ENCODE peak calls at places on chromosomes 16 and 17, in six cellular contexts. R is upper lobe of left lung, A is neural progenitor cell, G is tibial artery, L is endodermal cell, J is transverse colon. T is an unnamed sample.
A peak's percentile ranks its signal among the peaks of the same experiment; 100 is the strongest.

GRCh38 chr16:3007957-3008748 is 4.6 kb upstream of the CLDN9 start:
- DNase-seq in L (peak; percentile 96), J (no peak), G (no peak), R (peak; percentile 74), A (peak; percentile 59), T (peak; percentile 11)

GRCh38 chr17:80765241-80766022 is 220.8 kb downstream of the RPTOR start:
- DNase-seq in R (no peak), J (no peak), G (no peak), L (peak; percentile 46), A (no peak), T (no peak)

GRCh38 chr17:65145743-65146142 is 8.6 kb downstream of the RGS9 start:
- DNase-seq in R (no peak), J (no peak), L (no peak), A (no peak), G (no peak), T (no peak)

GRCh38 chr16:81175325-81175891 is 63.1 kb upstream of the BCO1 start:
- DNase-seq in J (no peak), G (no peak), A (no peak), R (no peak), L (no peak), T (no peak)

GRCh38 chr17:64773836-64774761 is 112.0 kb upstream of the SMURF2 start:
- DNase-seq in J (peak; percentile 90), R (peak; percentile 88), G (no peak), A (peak; percentile 71), L (peak; percentile 99), T (no peak)

GRCh38 chr17:81898029-81898866 is 3.8 kb upstream of the NPB start:
- DNase-seq in G (no peak), R (no peak), L (no peak), A (no peak), J (no peak), T (no peak)

GRCh38 chr17:40364121-40364861 is at the start of gene GJD3:
- DNase-seq in J (no peak), A (peak; percentile 57), R (no peak), G (no peak), L (peak; percentile 85), T (no peak)

GRCh38 chr17:48478224-48479013 is 48.4 kb upstream of the SKAP1 start:
- DNase-seq in R (no peak), L (no peak), A (no peak), G (no peak), J (no peak), T (no peak)

GRCh38 chr17:50056961-50057330 is 1.0 kb downstream of the ITGA3 start:
- DNase-seq in A (peak; percentile 49), J (peak; percentile 69), G (no peak), L (peak; percentile 85), R (peak; percentile 53), T (no peak)

GRCh38 chr17:31488982-31489294 is 97.5 kb downstream of the RAB11FIP4 start:
- DNase-seq in J (no peak), A (no peak), R (no peak), G (no peak), L (peak; percentile 80), T (no peak)

GRCh38 chr17:17429222-17429621 is 47.6 kb upstream of the MED9 start:
- DNase-seq in L (no peak), A (no peak), J (no peak), G (no peak), R (no peak), T (no peak)

GRCh38 chr16:3004781-3005284 is 7.9 kb upstream of the CLDN9 start:
- DNase-seq in J (peak; percentile 70), L (peak; percentile 83), A (peak; percentile 38), R (peak; percentile 82), G (no peak), T (no peak)

GRCh38 chr17:7846063-7846735 is 8.7 kb upstream of the TMEM88 start:
- DNase-seq in A (no peak), J (no peak), L (peak; percentile 40), R (no peak), G (no peak), T (no peak)

GRCh38 chr16:65846210-65846602 is 520.3 kb upstream of the CDH5 start:
- DNase-seq in G (no peak), L (no peak), J (no peak), R (no peak), A (no peak), T (no peak)

GRCh38 chr16:86117235-86117634 is 218.3 kb downstream of the IRF8 start:
- DNase-seq in A (no peak), G (no peak), R (no peak), J (no peak), L (no peak), T (no peak)

GRCh38 chr16:23803591-23804123 is 32.1 kb upstream of the PRKCB start:
- DNase-seq in R (peak; percentile 75), G (peak; percentile 48), J (peak; percentile 82), A (peak; percentile 81), L (peak; percentile 89), T (peak; percentile 53)

GRCh38 chr17:66763056-66763455 is 71.9 kb upstream of the CACNG5 start:
- DNase-seq in L (no peak), A (no peak), G (no peak), J (no peak), R (no peak), T (no peak)

GRCh38 chr16:82184213-82184612 is 14.2 kb upstream of the MPHOSPH6 start:
- DNase-seq in J (no peak), R (no peak), A (no peak), G (no peak), L (no peak), T (no peak)

GRCh38 chr17:81173354-81173753 is 7.3 kb upstream of the AATK start:
- DNase-seq in J (no peak), G (no peak), A (no peak), L (no peak), R (no peak), T (no peak)

GRCh38 chr17:1040216-1040600 is 43.3 kb downstream of the TIMM22 start:
- DNase-seq in L (no peak), G (no peak), A (no peak), R (no peak), J (no peak), T (no peak)
- H3K4me1 ChIP-seq in L (no peaks in the 10 kb centered on the region), G (peaks cover 42% of the 10 kb centered on the region), A (peaks cover 24% of the 10 kb centered on the region), R (peaks cover 45% of the 10 kb centered on the region), J (peaks cover 25% of the 10 kb centered on the region), T (no peaks in the 10 kb centered on the region)

GRCh38 chr16:6076631-6077030 is 979.0 kb upstream of the EEF2KMT start:
- DNase-seq in A (no peak), R (no peak), L (no peak), G (no peak), J (no peak), T (no peak)

DNA sequence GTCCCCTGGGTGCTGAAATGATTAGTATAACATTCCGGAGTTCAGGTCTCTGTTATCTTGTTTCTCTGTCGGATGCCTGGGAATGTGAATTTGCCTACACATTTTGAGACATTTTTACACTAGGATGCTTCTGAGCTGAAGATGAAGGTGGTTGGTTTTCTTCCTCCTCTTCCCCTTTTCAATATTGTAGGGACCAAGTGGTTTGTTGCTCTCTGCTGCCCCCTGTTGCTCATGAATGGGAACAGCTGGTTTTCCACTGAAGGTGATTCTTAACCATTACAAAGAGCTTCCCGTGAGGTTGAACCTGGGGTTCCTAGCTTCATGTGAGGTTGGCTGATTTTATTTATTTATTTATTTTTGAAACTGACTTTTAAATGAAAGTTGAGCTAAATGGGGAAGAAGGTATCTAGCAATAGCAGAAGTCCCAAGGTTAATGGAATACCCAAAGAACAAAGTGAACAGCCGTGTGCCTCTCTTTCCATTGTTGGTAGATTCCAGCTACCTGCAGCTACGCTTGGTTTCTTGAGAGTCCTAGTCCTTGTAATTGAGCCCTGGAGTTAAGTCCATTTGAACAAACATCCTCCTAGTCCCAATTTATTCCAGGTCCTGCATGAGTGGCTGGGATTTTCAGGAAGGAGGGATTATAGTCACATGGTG is 983.9 kb upstream of the EEF2KMT start:
- DNase-seq in J (peak; percentile 37), L (peak; percentile 88), A (peak; percentile 59), G (no peak), R (no peak), T (no peak)
- H3K4me1 ChIP-seq in J (no peaks in the 10 kb centered on the region), L (no peaks in the 10 kb centered on the region), A (no peaks in the 10 kb centered on the region), G (no peaks in the 10 kb centered on the region), R (no peaks in the 10 kb centered on the region), T (no peaks in the 10 kb centered on the region)

DNA sequence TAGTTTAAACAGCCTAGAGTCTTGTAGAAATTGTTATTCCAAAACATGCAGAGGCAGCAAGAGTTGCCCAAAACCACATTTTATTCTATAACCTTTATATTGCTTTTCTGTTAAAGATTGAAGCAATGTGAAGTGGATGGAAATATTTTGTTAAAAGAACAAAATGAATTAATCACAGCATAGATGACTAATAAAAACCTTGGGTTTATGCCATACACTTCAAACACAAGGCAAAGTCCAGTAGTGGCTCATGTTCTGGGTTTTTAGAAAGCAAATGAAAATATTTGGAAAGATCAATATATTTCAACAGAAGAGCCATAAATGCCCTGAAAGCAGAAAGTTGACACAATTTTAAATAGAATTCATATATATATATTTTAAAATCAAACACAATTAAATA is 36.7 kb upstream of the ULK2 start:
- DNase-seq in J (no peak), R (no peak), G (no peak), L (no peak), A (no peak), T (no peak)
- H3K4me1 ChIP-seq in J (peaks cover 10% of the 10 kb centered on the region), R (peaks cover 7% of the 10 kb centered on the region), G (no peaks in the 10 kb centered on the region), L (no peaks in the 10 kb centered on the region), A (no peaks in the 10 kb centered on the region), T (no peaks in the 10 kb centered on the region)

GRCh38 chr16:84617068-84617630 is 729 bp downstream of the COTL1 start:
- DNase-seq in L (peak; percentile 80), J (peak; percentile 59), R (no peak), G (peak; percentile 35), A (peak; percentile 30), T (no peak)
- H3K4me1 ChIP-seq in L (no peaks in the 10 kb centered on the region), J (peaks cover 39% of the 10 kb centered on the region), R (peaks cover 52% of the 10 kb centered on the region), G (peaks cover 19% of the 10 kb centered on the region), A (peaks cover 28% of the 10 kb centered on the region), T (peaks cover 32% of the 10 kb centered on the region)

DNA sequence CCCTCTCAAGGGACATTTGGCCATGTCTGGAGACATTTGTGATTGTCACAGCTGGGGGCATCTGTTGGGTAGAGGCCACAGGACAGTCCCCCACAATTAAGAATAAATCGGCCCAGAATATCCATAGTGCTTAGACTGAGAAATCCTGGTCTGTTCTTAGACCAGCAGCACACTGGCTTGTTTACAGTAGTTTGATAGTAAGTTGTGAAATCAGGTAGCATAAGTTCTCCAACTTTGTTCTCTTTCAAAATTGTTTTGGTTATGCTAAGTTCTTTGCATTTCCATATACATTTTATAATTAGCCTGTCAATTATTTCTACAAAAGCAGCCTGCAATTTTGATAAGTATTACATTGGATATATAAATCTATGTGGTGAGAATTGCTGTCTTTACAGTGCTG is 6.8 kb downstream of the MGRN1 start:
- DNase-seq in J (no peak), A (no peak), G (no peak), R (no peak), L (no peak), T (no peak)
- H3K4me1 ChIP-seq in J (peaks cover 7% of the 10 kb centered on the region), A (no peaks in the 10 kb centered on the region), G (peaks cover 7% of the 10 kb centered on the region), R (peaks cover 15% of the 10 kb centered on the region), L (no peaks in the 10 kb centered on the region), T (peaks cover 2% of the 10 kb centered on the region)

GRCh38 chr16:57925310-57925709 is 45.6 kb downstream of the CNGB1 start:
- DNase-seq in J (no peak), G (no peak), A (no peak), L (no peak), R (no peak), T (no peak)
- H3K4me1 ChIP-seq in J (no peaks in the 10 kb centered on the region), G (no peaks in the 10 kb centered on the region), A (no peaks in the 10 kb centered on the region), L (no peaks in the 10 kb centered on the region), R (no peaks in the 10 kb centered on the region), T (no peaks in the 10 kb centered on the region)

GRCh38 chr16:50293041-50293783 is 26.9 kb downstream of the ADCY7 start:
- DNase-seq in R (no peak), L (no peak), J (no peak), A (no peak), G (no peak), T (no peak)
- H3K4me1 ChIP-seq in R (no peaks in the 10 kb centered on the region), L (no peaks in the 10 kb centered on the region), J (no peaks in the 10 kb centered on the region), A (no peaks in the 10 kb centered on the region), G (no peaks in the 10 kb centered on the region), T (no peaks in the 10 kb centered on the region)